ENCODE peak calls at places on chromosome 19, in four cellular contexts. One of them, this sample, is unnamed.

GRCh38 chr19:3984908-3985642 is at the start of gene EEF2:
- DNase-seq in body of pancreas: peak
- DNase-seq in fibroblast of pulmonary artery: peak
- DNase-seq in kidney tubule cell: peak
- DNase-seq in this sample: peak

GRCh38 chr19:17081672-17082630 is 6.4 kb downstream of the MYO9B start:
- DNase-seq in body of pancreas: peak
- DNase-seq in kidney tubule cell: no peak
- DNase-seq in fibroblast of pulmonary artery: no peak
- DNase-seq in this sample: no peak

GRCh38 chr19:39543477-39543857 is 3.5 kb upstream of the EID2 start:
- DNase-seq in kidney tubule cell: peak
- DNase-seq in body of pancreas: no peak
- DNase-seq in fibroblast of pulmonary artery: no peak
- DNase-seq in this sample: no peak

GRCh38 chr19:18849838-18850400 is 18.2 kb downstream of the UPF1 start:
- DNase-seq in fibroblast of pulmonary artery: no peak
- DNase-seq in body of pancreas: no peak
- DNase-seq in kidney tubule cell: no peak
- DNase-seq in this sample: no peak

GRCh38 chr19:4676955-4677731 is 7.0 kb upstream of the MYDGF start:
- DNase-seq in kidney tubule cell: peak
- DNase-seq in body of pancreas: peak
- DNase-seq in fibroblast of pulmonary artery: peak
- DNase-seq in this sample: peak

GRCh38 chr19:35712529-35712909 is 5.3 kb upstream of the KMT2B start:
- DNase-seq in fibroblast of pulmonary artery: no peak
- DNase-seq in kidney tubule cell: no peak
- DNase-seq in body of pancreas: no peak
- DNase-seq in this sample: no peak

GRCh38 chr19:34408421-34408820 is 4.2 kb downstream of the PDCD2L start:
- DNase-seq in body of pancreas: no peak
- DNase-seq in fibroblast of pulmonary artery: no peak
- DNase-seq in kidney tubule cell: no peak
- DNase-seq in this sample: no peak

GRCh38 chr19:41323023-41323422 is 13.1 kb downstream of the CCDC97 start:
- DNase-seq in body of pancreas: no peak
- DNase-seq in kidney tubule cell: no peak
- DNase-seq in fibroblast of pulmonary artery: peak
- DNase-seq in this sample: peak

This sample was measured in astrocyte of the hippocampus.